ENCODE peak calls at places on chromosomes 16 and 17, in four cellular contexts. One of them, this sample, is unnamed. For H3K4me1, the result is how much of the 10 kb centered on the place peaks cover.

GRCh38 chr17:57597101-57597500 is 148.0 kb downstream of the CCDC182 start:
- DNase-seq in left lung: no peak
- DNase-seq in aorta: no peak
- DNase-seq in SK-N-SH: no peak
- DNase-seq in this sample: no peak

GRCh38 chr17:13575922-13576419 is 25.8 kb downstream of the HS3ST3A1 start:
- DNase-seq in left lung: no peak
- DNase-seq in SK-N-SH: no peak
- DNase-seq in aorta: no peak
- DNase-seq in this sample: no peak

GRCh38 chr17:56822725-56823124 is 11.0 kb downstream of the C17orf67 start:
- DNase-seq in aorta: no peak
- DNase-seq in SK-N-SH: no peak
- DNase-seq in left lung: no peak
- DNase-seq in this sample: no peak

GRCh38 chr17:7294614-7295153 is at the start of gene YBX2:
- DNase-seq in aorta: peak
- DNase-seq in SK-N-SH: peak
- DNase-seq in left lung: peak
- DNase-seq in this sample: peak

GRCh38 chr16:69831212-69832123 is 69.3 kb downstream of the WWP2 start:
- DNase-seq in aorta: no peak
- DNase-seq in SK-N-SH: no peak
- DNase-seq in left lung: no peak
- DNase-seq in this sample: no peak

GRCh38 chr17:14091367-14091766 is 22.1 kb downstream of the COX10 start:
- DNase-seq in left lung: no peak
- DNase-seq in aorta: no peak
- DNase-seq in SK-N-SH: no peak
- DNase-seq in this sample: no peak

GRCh38 chr16:2531371-2531695 is at the start of gene CEMP1:
- DNase-seq in left lung: no peak
- DNase-seq in SK-N-SH: no peak
- DNase-seq in aorta: no peak
- DNase-seq in this sample: no peak

GRCh38 chr17:40548982-40549680 is 16.1 kb downstream of the CCR7 start:
- DNase-seq in aorta: peak
- DNase-seq in SK-N-SH: peak
- DNase-seq in left lung: peak
- DNase-seq in this sample: no peak

GRCh38 chr17:38864636-38865398 is 5.0 kb upstream of the LASP1 start:
- DNase-seq in aorta: no peak
- DNase-seq in SK-N-SH: no peak
- DNase-seq in left lung: no peak
- DNase-seq in this sample: no peak

GRCh38 chr16:3012828-3013420 is at the start of gene CLDN9:
- DNase-seq in aorta: no peak
- DNase-seq in SK-N-SH: no peak
- DNase-seq in left lung: no peak
- DNase-seq in this sample: no peak

GRCh38 chr16:47574091-47575054 is 113.2 kb downstream of the PHKB start:
- DNase-seq in SK-N-SH: no peak
- DNase-seq in aorta: no peak
- DNase-seq in left lung: no peak
- DNase-seq in this sample: no peak

GRCh38 chr17:47230864-47231263 is 21.7 kb downstream of the MYL4 start:
- DNase-seq in SK-N-SH: no peak
- DNase-seq in left lung: no peak
- DNase-seq in aorta: no peak
- DNase-seq in this sample: no peak

GRCh38 chr16:66198641-66199040 is 167.8 kb upstream of the CDH5 start:
- DNase-seq in SK-N-SH: no peak
- DNase-seq in left lung: no peak
- DNase-seq in aorta: no peak
- DNase-seq in this sample: no peak

GRCh38 chr17:29640413-29640812 is 17.7 kb upstream of the CORO6 start:
- DNase-seq in aorta: no peak
- DNase-seq in left lung: no peak
- DNase-seq in SK-N-SH: no peak
- DNase-seq in this sample: no peak

GRCh38 chr17:50871369-50871768 is 5.2 kb upstream of the TOB1 start:
- DNase-seq in left lung: no peak
- DNase-seq in aorta: no peak
- DNase-seq in SK-N-SH: no peak
- DNase-seq in this sample: no peak

GRCh38 chr16:24800586-24800985 is 45.2 kb upstream of the SLC5A11 start:
- DNase-seq in left lung: no peak
- DNase-seq in aorta: no peak
- DNase-seq in SK-N-SH: no peak
- DNase-seq in this sample: no peak

GRCh38 chr16:47236716-47237115 is 93.0 kb upstream of the NETO2 start:
- DNase-seq in left lung: no peak
- DNase-seq in SK-N-SH: no peak
- DNase-seq in aorta: no peak
- DNase-seq in this sample: no peak

GRCh38 chr16:1772908-1773702 is at the start of gene MRPS34:
- DNase-seq in left lung: peak
- DNase-seq in SK-N-SH: peak
- DNase-seq in aorta: peak
- DNase-seq in this sample: peak

GRCh38 chr16:24701521-24701951 is 27.9 kb upstream of the TNRC6A start:
- DNase-seq in aorta: no peak
- DNase-seq in SK-N-SH: no peak
- DNase-seq in left lung: no peak
- DNase-seq in this sample: no peak

GRCh38 chr16:11757671-11758545 is 15.3 kb upstream of the TXNDC11 start:
- DNase-seq in left lung: no peak
- DNase-seq in SK-N-SH: no peak
- DNase-seq in aorta: no peak
- DNase-seq in this sample: peak

GRCh38 chr17:80864751-80865150 is 126.9 kb upstream of the CHMP6 start:
- DNase-seq in SK-N-SH: no peak
- DNase-seq in aorta: peak
- DNase-seq in left lung: no peak
- DNase-seq in this sample: no peak

GRCh38 chr17:77846531-77847085 is 111.9 kb upstream of the TNRC6C start:
- DNase-seq in SK-N-SH: no peak
- DNase-seq in aorta: peak
- DNase-seq in left lung: no peak
- DNase-seq in this sample: no peak

GRCh38 chr17:48625502-48626201 is 506 bp downstream of the HOXB9 start:
- DNase-seq in aorta: peak
- DNase-seq in left lung: no peak
- DNase-seq in SK-N-SH: no peak
- DNase-seq in this sample: peak

GRCh38 chr17:12982224-12982623 is 35.6 kb downstream of the ELAC2 start:
- DNase-seq in aorta: peak
- DNase-seq in SK-N-SH: no peak
- DNase-seq in left lung: no peak
- DNase-seq in this sample: no peak

GRCh38 chr17:81517009-81517338 is 4.4 kb upstream of the ACTG1 start:
- DNase-seq in SK-N-SH: no peak
- DNase-seq in aorta: peak
- DNase-seq in left lung: no peak
- DNase-seq in this sample: no peak

GRCh38 chr16:26816885-26817571 is 249.7 kb upstream of the C16orf82 start:
- DNase-seq in left lung: no peak
- DNase-seq in aorta: no peak
- DNase-seq in SK-N-SH: no peak
- DNase-seq in this sample: no peak

GRCh38 chr16:55494994-55495421 is 13.9 kb upstream of the LPCAT2 start:
- DNase-seq in left lung: no peak
- DNase-seq in aorta: no peak
- DNase-seq in SK-N-SH: peak
- DNase-seq in this sample: no peak

GRCh38 chr16:83137326-83137770 is 510.6 kb downstream of the CDH13 start:
- DNase-seq in aorta: no peak
- DNase-seq in SK-N-SH: no peak
- DNase-seq in left lung: peak
- DNase-seq in this sample: peak

GRCh38 chr16:88451586-88452484 is 1.2 kb upstream of the ZFPM1 start:
- DNase-seq in aorta: no peak
- DNase-seq in left lung: no peak
- DNase-seq in SK-N-SH: no peak
- DNase-seq in this sample: no peak

GRCh38 chr16:57566436-57566835 is 24.0 kb downstream of the ADGRG5 start:
- DNase-seq in SK-N-SH: no peak
- DNase-seq in left lung: no peak
- DNase-seq in aorta: peak
- DNase-seq in this sample: no peak

GRCh38 chr16:57514891-57515600 is 21.3 kb downstream of the CCDC102A start:
- DNase-seq in SK-N-SH: peak
- DNase-seq in aorta: no peak
- DNase-seq in left lung: no peak
- DNase-seq in this sample: no peak

GRCh38 chr17:16988749-16989229 is 16.9 kb upstream of the TNFRSF13B start:
- DNase-seq in left lung: no peak
- DNase-seq in aorta: no peak
- DNase-seq in SK-N-SH: no peak
- DNase-seq in this sample: no peak

GRCh38 chr17:30443721-30444120 is 33.5 kb upstream of the GOSR1 start:
- DNase-seq in left lung: no peak
- DNase-seq in SK-N-SH: no peak
- DNase-seq in aorta: no peak
- DNase-seq in this sample: no peak

GRCh38 chr16:9395958-9396359 is 304.5 kb downstream of the HAPSTR1 start:
- DNase-seq in left lung: no peak
- DNase-seq in aorta: no peak
- DNase-seq in SK-N-SH: no peak
- DNase-seq in this sample: no peak

DNA sequence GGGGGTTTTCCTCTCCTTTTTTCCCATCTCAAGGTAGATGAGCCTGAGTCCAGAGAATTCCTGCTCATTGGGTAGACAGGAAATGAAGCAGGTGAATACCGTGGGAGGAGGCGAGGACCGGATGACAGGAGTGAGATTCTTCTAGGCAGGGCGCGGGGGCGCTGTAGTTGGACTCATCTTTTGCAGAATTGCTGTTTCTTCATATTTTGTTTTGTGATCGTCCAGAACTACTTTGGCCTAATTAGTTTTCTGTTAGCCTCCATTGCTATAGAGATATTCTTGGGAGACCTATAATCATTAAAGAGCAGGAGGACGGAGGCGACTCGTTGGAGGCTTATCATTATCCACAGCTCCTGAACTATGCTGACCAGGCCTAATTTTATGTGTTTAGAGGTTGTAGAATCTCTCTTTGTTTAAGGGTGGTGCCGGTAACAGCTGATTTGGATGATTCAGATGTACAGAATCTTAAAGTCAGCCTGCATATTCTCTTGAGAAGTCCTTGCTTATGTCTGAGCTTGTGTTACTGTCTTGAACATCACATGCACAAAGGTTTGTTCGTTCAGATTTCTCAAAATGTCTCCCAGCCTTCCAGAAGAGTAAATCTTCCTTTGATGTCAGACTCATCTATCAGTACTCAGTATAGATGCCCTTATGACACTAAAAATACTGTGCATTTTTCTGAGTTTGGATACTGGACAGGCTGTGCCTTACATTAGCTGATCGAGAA is 741 bp downstream of the ATP6V0A1 start:
- DNase-seq in SK-N-SH: peak
- DNase-seq in left lung: peak
- DNase-seq in aorta: peak
- DNase-seq in this sample: peak
- H3K27ac ChIP-seq in SK-N-SH: peak
- H3K27ac ChIP-seq in left lung: peak
- H3K27ac ChIP-seq in aorta: peak
- H3K27ac ChIP-seq in this sample: peak

DNA sequence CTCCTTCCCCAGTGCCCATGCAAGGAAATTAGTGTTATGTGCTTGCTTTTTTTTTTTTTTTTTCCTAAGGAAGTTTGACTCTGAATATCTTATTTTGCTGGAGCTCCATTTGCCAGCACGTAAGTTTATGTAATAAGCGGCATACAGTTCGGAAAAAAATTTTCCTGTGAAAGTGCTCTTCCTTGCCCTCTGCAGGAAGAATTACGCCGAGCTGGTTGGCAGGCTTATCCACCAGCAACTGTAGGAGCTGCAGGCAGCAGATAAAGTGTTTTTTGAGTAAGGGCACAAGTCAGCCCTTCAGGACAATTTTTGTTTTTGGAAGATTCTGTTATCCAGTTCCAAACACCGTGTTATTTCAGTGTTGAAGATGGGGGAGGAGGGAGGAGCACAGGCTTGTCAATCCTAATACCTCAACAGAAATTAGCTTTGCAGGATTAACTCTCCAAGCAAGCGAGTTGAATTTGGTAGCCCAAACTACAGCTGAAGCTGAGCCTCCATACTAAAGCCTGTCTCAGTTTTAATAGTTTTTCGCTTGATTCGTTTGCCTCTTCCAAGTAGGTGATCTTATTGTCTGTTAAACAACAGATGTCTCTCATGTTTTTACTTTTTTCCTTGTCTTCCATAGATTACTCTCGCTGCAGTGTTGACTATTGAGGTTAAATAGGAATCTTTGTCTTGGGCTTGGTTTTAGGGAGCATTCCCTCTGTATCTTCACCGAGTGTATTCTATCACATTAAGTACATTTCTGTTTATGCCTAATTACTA is 1.1 kb downstream of the SPECC1 start:
- DNase-seq in left lung: no peak
- DNase-seq in SK-N-SH: peak
- DNase-seq in aorta: peak
- DNase-seq in this sample: peak
- H3K4me1 ChIP-seq in left lung: under half
- H3K4me1 ChIP-seq in SK-N-SH: under half
- H3K4me1 ChIP-seq in aorta: under half
- H3K4me1 ChIP-seq in this sample: under half

GRCh38 chr17:70006159-70006558 is 68.9 kb upstream of the KCNJ16 start:
- DNase-seq in left lung: no peak
- DNase-seq in aorta: no peak
- DNase-seq in SK-N-SH: no peak
- DNase-seq in this sample: no peak
- H3K4me3 ChIP-seq in left lung: no peak
- H3K4me3 ChIP-seq in aorta: no peak
- H3K4me3 ChIP-seq in SK-N-SH: no peak
- H3K4me3 ChIP-seq in this sample: no peak

DNA sequence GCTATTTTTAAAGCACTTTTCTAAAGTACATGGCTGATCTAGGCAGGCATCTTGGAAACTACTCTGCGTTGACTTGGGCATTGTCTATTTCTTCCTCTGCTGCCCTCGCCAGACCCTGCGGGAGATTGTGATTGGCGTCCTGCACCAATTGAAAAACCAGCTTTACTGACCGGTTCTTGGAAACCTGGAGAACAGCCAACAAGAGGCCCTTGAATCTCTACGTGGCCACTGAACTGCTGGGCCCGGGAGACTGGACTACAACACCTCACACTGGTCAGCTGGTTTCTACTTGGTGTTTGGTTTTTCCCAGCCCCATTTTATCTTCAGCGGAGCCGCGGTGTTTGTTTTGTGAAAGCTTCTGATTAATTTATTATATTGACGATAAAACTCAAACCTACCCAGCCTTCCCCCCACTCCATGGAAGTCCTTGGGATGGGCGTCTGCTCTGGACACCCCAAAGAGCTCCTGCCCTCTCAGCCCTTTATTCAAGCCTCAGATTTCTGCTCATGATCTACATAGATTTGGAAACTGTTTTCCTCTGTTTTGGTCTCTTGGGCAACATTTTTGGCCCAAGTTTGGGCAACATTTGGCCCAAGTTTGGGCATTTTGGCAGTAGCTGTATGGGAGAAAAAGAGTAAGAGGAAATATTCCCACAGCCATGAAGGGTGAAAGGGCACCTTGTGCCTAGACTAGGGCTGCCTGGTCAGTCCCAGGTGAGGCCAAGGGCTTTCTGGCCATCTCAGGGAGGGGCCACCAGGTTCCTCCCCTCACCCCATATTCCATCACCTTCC is 4.7 kb downstream of the MLX start:
- DNase-seq in aorta: peak
- DNase-seq in SK-N-SH: no peak
- DNase-seq in left lung: peak
- DNase-seq in this sample: peak
- H3K27ac ChIP-seq in aorta: no peak
- H3K27ac ChIP-seq in SK-N-SH: no peak
- H3K27ac ChIP-seq in left lung: no peak
- H3K27ac ChIP-seq in this sample: no peak